ENCODE peak calls at places on chromosomes 16 and 17, in six cellular contexts. E, T, G, B, V and R are unnamed samples.

GRCh38 chr17:9922012-9922848 is 17.2 kb upstream of the RCVRN start:
- DNase-seq in T (no peak), V (no peak), E (no peak), G (no peak), B (no peak), R (no peak)

GRCh38 chr16:7083086-7083485 is 249.6 kb upstream of the RBFOX1 start:
- DNase-seq in E (no peak), B (no peak), G (no peak), V (no peak), T (peak), R (no peak)

GRCh38 chr16:46768809-46769208 is 20.7 kb upstream of the MYLK3 start:
- DNase-seq in V (no peak), G (no peak), T (no peak), E (no peak), B (no peak), R (peak)

GRCh38 chr16:85798901-85799496 is 345 bp downstream of the EMC8 start:
- DNase-seq in G (peak), T (peak), E (peak), V (no peak), B (no peak), R (no peak)

GRCh38 chr16:87418216-87418615 is 26.1 kb downstream of the MAP1LC3B start:
- DNase-seq in G (no peak), T (no peak), E (no peak), V (no peak), B (no peak), R (no peak)

GRCh38 chr16:87461466-87461975 is 31.3 kb downstream of the ZCCHC14 start:
- DNase-seq in E (peak), T (no peak), G (peak), B (no peak), V (peak), R (peak)

GRCh38 chr17:17692353-17693252 is 11.3 kb downstream of the RAI1 start:
- DNase-seq in G (no peak), T (no peak), V (no peak), B (no peak), E (no peak), R (no peak)

GRCh38 chr17:19331134-19331533 is 31.4 kb downstream of the B9D1 start:
- DNase-seq in G (no peak), T (no peak), B (no peak), V (no peak), E (no peak), R (no peak)

GRCh38 chr17:11885051-11885450 is 112.2 kb downstream of the ZNF18 start:
- DNase-seq in G (no peak), E (peak), T (no peak), B (no peak), V (no peak), R (no peak)

GRCh38 chr17:27319536-27320221 is 25.8 kb downstream of the WSB1 start:
- DNase-seq in G (no peak), E (peak), T (no peak), B (no peak), V (no peak), R (no peak)

GRCh38 chr16:57462209-57462977 is at the start of gene POLR2C:
- DNase-seq in E (peak), G (peak), B (peak), T (peak), V (peak), R (peak)

GRCh38 chr16:77841275-77841640 is 52.9 kb downstream of the VAT1L start:
- DNase-seq in E (no peak), G (no peak), V (no peak), T (no peak), B (no peak), R (no peak)

GRCh38 chr16:57797526-57798266 is 4.6 kb downstream of the KIFC3 start:
- DNase-seq in V (no peak), B (no peak), E (peak), G (no peak), T (no peak), R (peak)

GRCh38 chr16:56202036-56202435 is 10.7 kb downstream of the GNAO1 start:
- DNase-seq in V (no peak), G (no peak), T (no peak), B (no peak), E (no peak), R (peak)

GRCh38 chr17:66567234-66568170 is 265.1 kb downstream of the PRKCA start:
- DNase-seq in B (peak), V (peak), G (peak), T (peak), E (peak), R (peak)

GRCh38 chr17:65385726-65386125 is 175.7 kb downstream of the AXIN2 start:
- DNase-seq in E (no peak), B (no peak), V (no peak), T (no peak), G (peak), R (no peak)

GRCh38 chr17:79306688-79307323 is 232.2 kb downstream of the ENGASE start:
- DNase-seq in V (no peak), T (no peak), G (no peak), E (no peak), B (no peak), R (peak)

GRCh38 chr16:5235119-5235518 is 137.5 kb upstream of the EEF2KMT start:
- DNase-seq in B (no peak), T (no peak), G (no peak), E (no peak), V (no peak), R (no peak)

GRCh38 chr16:22970191-22970845 is 156.4 kb downstream of the HS3ST2 start:
- DNase-seq in G (no peak), T (no peak), V (no peak), B (no peak), E (no peak), R (no peak)

GRCh38 chr16:87121816-87122215 is 195.4 kb downstream of the C16orf95 start:
- DNase-seq in T (no peak), B (no peak), V (no peak), G (no peak), E (no peak), R (no peak)

GRCh38 chr16:49969356-49970030 is 55.5 kb upstream of the CNEP1R1 start:
- DNase-seq in G (no peak), V (no peak), B (no peak), T (no peak), E (no peak), R (no peak)

GRCh38 chr17:68178831-68179230 is 69.0 kb upstream of the AMZ2 start:
- DNase-seq in E (no peak), G (no peak), T (no peak), V (no peak), B (no peak), R (no peak)

GRCh38 chr17:29640413-29640812 is 17.7 kb upstream of the CORO6 start:
- DNase-seq in B (no peak), G (no peak), T (no peak), E (no peak), V (no peak), R (no peak)

GRCh38 chr17:7836596-7837374 is 2.8 kb downstream of the KDM6B start:
- DNase-seq in G (peak), T (peak), E (peak), B (peak), V (peak), R (peak)

GRCh38 chr16:88922114-88922825 is 54.7 kb downstream of the CBFA2T3 start:
- DNase-seq in E (peak), V (no peak), T (no peak), B (no peak), G (no peak), R (peak)

GRCh38 chr17:80195671-80196529 is 24.2 kb downstream of the SGSH start:
- DNase-seq in G (peak), E (peak), B (no peak), T (peak), V (no peak), R (no peak)

GRCh38 chr16:51523400-51523799 is 372.3 kb upstream of the SALL1 start:
- DNase-seq in T (no peak), V (no peak), G (no peak), B (no peak), E (no peak), R (no peak)

GRCh38 chr16:17420821-17421220 is 49.9 kb downstream of the XYLT1 start:
- DNase-seq in T (no peak), E (no peak), B (no peak), G (no peak), V (no peak), R (no peak)

GRCh38 chr16:17723735-17724134 is 253.0 kb upstream of the XYLT1 start:
- DNase-seq in E (no peak), V (no peak), G (no peak), T (no peak), B (no peak), R (no peak)

GRCh38 chr16:72198021-72198420 is 26.1 kb upstream of the PMFBP1 start:
- DNase-seq in T (peak), E (no peak), G (peak), V (no peak), B (no peak), R (no peak)

GRCh38 chr16:64434526-64435069 is 687.3 kb downstream of the CDH11 start:
- DNase-seq in T (no peak), V (no peak), B (no peak), E (no peak), G (no peak), R (no peak)

GRCh38 chr16:64440421-64440831 is 681.4 kb downstream of the CDH11 start:
- DNase-seq in T (no peak), V (no peak), B (no peak), E (no peak), G (no peak), R (no peak)

GRCh38 chr16:64440005-64440404 is 681.9 kb downstream of the CDH11 start:
- DNase-seq in T (no peak), E (no peak), V (no peak), B (no peak), G (no peak), R (no peak)

GRCh38 chr16:64437706-64438329 is 684.0 kb downstream of the CDH11 start:
- DNase-seq in T (peak), B (no peak), V (no peak), G (no peak), E (no peak), R (no peak)
- TF ChIP-seq JUND in T (peak), B (no peak), V (no peak), G (no peak), E (no peak), R (no peak)

DNA sequence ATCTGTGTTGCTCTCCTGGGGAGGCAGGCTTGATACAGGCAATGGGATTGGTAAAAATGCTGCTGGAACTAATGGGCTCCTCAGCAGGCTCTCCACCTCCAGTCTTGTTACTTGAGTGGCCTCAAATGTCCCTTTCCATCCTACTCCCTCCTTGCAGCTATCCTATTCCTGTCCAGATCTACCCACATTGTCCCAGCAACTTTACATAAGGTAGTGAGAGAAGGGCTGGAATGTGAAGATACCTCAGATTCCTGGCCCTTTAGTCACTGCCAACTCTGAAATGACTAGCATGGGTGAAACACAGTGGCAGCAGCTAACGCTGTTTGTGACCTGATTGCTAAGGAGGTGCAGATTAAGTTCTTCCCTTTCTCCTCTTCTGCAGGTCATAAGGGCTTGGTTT is 210.1 kb upstream of the HS3ST4 start:
- DNase-seq in T (no peak), E (no peak), B (no peak), V (no peak), G (no peak), R (no peak)
- TF ChIP-seq JUND in T (no peak), E (peak), B (no peak), V (no peak), G (no peak), R (no peak)

DNA sequence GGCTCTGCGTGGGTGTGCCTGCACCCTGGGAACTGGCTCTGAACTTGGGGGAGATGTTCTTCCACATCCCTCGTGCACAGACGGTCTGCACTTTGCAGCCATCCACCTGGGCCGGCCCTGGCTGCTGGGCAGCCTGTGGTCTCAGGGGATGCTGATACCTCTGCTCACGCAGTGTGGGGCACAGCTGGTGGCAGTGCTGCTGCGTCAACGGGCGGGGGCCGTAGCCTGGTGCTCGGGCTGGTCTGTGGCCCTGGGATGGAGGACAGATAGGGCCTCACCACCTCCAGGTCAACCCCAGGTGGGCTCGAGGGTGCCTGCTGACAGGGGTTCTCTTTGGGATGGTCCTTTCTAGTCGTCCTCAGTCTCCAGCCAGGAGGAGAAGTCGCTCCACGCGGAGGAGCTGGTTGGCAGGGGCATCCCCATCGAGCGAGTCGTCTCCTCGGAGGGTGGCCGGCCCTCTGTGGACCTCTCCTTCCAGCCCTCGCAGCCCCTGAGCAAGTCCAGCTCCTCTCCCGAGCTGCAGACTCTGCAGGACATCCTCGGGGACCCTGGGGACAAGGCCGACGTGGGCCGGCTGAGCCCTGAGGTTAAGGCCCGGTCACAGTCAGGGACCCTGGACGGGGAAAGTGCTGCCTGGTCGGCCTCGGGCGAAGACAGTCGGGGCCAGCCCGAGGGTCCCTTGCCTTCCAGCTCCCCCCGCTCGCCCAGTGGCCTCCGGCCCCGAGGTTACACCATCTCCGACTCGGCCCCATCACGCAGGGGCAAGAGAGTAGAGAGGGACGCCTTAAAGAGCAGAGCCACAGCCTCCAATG is 36.3 kb downstream of the TSC2 start:
- DNase-seq in T (no peak), B (no peak), G (no peak), E (no peak), V (no peak), R (no peak)
- TF ChIP-seq JUND in T (no peak), B (no peak), G (no peak), E (no peak), V (no peak), R (no peak)

GRCh38 chr17:51322390-51323029 is 62.2 kb downstream of the UTP18 start:
- DNase-seq in B (no peak), E (no peak), G (peak), V (peak), T (peak), R (peak)
- TF ChIP-seq JUND in B (no peak), E (no peak), G (no peak), V (no peak), T (no peak), R (no peak)

DNA sequence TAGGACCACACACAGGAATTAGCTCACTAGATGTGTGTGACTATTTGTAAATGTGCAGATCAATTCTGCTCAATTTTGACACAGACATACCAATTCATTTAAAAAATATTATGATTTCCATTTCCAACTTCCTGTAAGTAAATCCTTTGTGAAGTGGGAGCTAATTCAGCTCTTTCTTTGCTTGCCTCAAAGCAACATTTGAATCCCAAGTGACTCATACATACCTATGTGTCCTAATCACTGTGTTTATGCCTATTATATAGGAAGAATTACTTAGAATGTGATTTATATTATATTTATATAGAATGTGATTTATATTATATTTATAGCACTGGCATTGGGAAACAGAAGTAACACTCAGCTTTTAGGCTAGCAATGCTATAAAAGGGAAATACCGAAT is 195.9 kb upstream of the C17orf78 start:
- DNase-seq in E (no peak), B (no peak), G (no peak), T (no peak), V (peak), R (no peak)
- TF ChIP-seq JUND in E (no peak), B (no peak), G (no peak), T (peak), V (no peak), R (no peak)